ENCODE peak calls at places on chromosomes 6 and 20, in nine cellular contexts. R is heart left ventricle; K is foreskin keratinocyte; G is upper lobe of left lung; P is naive thymus-derived CD4-positive, alpha-beta T cell; T is HCT116; F is A549; Z is pancreas; L is Panc1. O is an unnamed sample. For H3K4me1, the result is how much of the 10 kb centered on the place peaks cover.

GRCh38 chr20:49529470-49529869 is 38.5 kb downstream of the PTGIS start:
- ATAC-seq in R (no peak), K (peak), G (no peak), P (no peak), T (no peak), F (no peak), Z (no peak), L (no peak), O (no peak)

GRCh38 chr6:119890470-119890869 is 540.9 kb upstream of the MAN1A1 start:
- ATAC-seq in R (no peak), K (peak), G (no peak), P (no peak), T (no peak), F (no peak), Z (no peak), L (no peak), O (no peak)

GRCh38 chr6:33630014-33630413 is 8.9 kb downstream of the ITPR3 start:
- ATAC-seq in R (no peak), K (no peak), G (no peak), P (peak), T (no peak), F (no peak), Z (no peak), L (no peak), O (no peak)

GRCh38 chr6:114007451-114007953 is 36.6 kb upstream of the HDAC2 start:
- ATAC-seq in R (no peak), K (peak), G (no peak), P (peak), T (peak), F (no peak), Z (no peak), L (no peak), O (no peak)

GRCh38 chr6:12229332-12229731 is 60.8 kb upstream of the EDN1 start:
- ATAC-seq in R (no peak), K (no peak), G (no peak), P (no peak), T (no peak), F (no peak), Z (no peak), L (no peak), O (no peak)

GRCh38 chr6:121770943-121771342 is 335.5 kb downstream of the GJA1 start:
- ATAC-seq in R (no peak), K (peak), G (no peak), P (no peak), T (peak), F (no peak), Z (no peak), L (no peak), O (no peak)

GRCh38 chr6:11495565-11496145 is 41.9 kb upstream of the TMEM170B start:
- ATAC-seq in R (no peak), K (no peak), G (no peak), P (no peak), T (no peak), F (peak), Z (no peak), L (no peak), O (no peak)

GRCh38 chr6:167836722-167837121 is 10.0 kb downstream of the AFDN start:
- ATAC-seq in R (no peak), K (no peak), G (no peak), P (no peak), T (no peak), F (no peak), Z (no peak), L (no peak), O (no peak)

GRCh38 chr6:106508836-106509235 is 120.5 kb downstream of the RTN4IP1 start:
- ATAC-seq in R (no peak), K (no peak), G (no peak), P (no peak), T (no peak), F (no peak), Z (no peak), L (no peak), O (no peak)

GRCh38 chr6:163756079-163756478 is 341.6 kb downstream of the QKI start:
- ATAC-seq in R (no peak), K (no peak), G (peak), P (peak), T (no peak), F (no peak), Z (no peak), L (no peak), O (no peak)

GRCh38 chr20:12030470-12030869 is 112.8 kb downstream of the BTBD3 start:
- ATAC-seq in R (no peak), K (no peak), G (no peak), P (no peak), T (no peak), F (no peak), Z (peak), L (no peak), O (no peak)

GRCh38 chr6:79810878-79811277 is 136.5 kb downstream of the ELOVL4 start:
- ATAC-seq in R (no peak), K (no peak), G (no peak), P (no peak), T (no peak), F (no peak), Z (no peak), L (no peak), O (no peak)

DNA sequence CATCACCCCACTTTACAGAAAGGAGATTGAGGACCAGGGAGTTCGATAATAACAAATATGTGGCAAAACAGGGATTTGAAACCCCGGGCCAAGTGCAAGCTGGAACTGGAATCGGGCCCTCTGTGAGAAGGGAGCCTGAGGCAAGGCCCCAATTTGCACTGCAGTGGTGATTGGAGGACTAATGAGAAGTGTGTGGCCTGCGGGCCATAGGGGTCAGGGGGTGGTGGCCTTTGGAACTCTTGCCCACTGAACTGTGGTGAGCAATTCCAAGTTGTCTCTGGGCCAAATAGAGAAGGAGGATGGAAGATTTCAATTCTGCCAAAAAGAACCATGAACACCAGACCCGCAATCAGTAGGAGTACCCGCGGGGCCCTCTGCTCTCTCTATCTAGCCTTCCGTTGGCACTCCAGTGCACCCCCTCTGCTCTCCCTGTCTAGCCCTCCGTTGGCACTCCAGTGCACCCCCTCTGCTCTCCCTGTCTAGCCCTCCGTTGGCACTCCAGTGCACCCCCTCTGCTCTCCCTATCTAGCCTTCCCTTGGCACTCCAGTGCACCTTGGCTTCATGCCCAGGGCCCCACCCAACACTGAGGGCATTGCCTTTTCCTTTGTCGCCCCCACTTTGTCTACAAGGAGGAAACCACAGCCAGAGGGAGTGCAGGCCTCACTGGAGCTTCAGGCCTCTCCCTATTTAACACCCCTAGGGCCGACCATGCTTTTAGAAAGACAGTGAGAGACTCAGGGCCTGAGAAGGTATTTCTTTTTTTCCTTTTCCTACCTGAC is 6.0 kb upstream of the PTPRA start:
- ATAC-seq in R (no peak), K (no peak), G (no peak), P (no peak), T (no peak), F (no peak), Z (no peak), L (no peak), O (no peak)
- H3K4me1 ChIP-seq in R (under half), K (under half), G (under half), P (under half), T (under half), F (under half), Z (under half), L (under half), O (under half)

DNA sequence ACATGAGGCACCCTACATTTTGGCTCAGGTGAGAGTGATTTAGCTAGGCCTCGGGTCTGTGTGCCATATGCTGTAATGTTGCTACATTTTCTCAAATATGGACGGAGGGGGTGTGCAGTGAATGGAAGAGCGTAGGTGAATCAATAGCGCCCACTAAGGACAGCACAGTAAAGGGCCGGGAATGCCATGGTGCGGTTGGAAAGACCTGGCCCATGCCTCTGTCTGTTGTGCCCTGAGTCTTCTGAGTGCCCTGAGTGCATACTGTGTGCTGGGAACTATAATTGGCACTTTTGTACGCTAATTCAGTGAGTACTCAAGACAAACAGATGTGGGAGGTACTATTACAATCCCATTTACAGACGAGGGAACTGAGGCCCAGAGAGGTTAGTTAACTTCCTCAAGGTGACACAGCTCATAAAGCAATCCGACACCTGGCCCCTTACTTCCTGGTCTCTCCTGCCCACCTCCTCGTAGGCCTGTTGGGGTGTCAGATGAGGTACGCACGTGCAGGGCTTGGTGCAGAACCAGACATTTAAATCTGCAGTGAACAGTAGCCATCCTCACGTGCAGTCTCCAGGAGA is 17.3 kb downstream of the SLC22A1 start:
- ATAC-seq in R (no peak), K (no peak), G (no peak), P (no peak), T (peak), F (peak), Z (no peak), L (no peak), O (no peak)
- H3K4me1 ChIP-seq in R (under half), K (under half), G (under half), P (under half), T (under half), F (half or more), Z (under half), L (under half), O (under half)

GRCh38 chr6:53300656-53301551 is 47.8 kb downstream of the ELOVL5 start:
- ATAC-seq in R (peak), K (no peak), G (peak), P (peak), T (no peak), F (peak), Z (peak), L (peak), O (peak)
- H3K4me1 ChIP-seq in R (under half), K (under half), G (half or more), P (half or more), T (under half), F (half or more), Z (under half), L (half or more), O (half or more)

DNA sequence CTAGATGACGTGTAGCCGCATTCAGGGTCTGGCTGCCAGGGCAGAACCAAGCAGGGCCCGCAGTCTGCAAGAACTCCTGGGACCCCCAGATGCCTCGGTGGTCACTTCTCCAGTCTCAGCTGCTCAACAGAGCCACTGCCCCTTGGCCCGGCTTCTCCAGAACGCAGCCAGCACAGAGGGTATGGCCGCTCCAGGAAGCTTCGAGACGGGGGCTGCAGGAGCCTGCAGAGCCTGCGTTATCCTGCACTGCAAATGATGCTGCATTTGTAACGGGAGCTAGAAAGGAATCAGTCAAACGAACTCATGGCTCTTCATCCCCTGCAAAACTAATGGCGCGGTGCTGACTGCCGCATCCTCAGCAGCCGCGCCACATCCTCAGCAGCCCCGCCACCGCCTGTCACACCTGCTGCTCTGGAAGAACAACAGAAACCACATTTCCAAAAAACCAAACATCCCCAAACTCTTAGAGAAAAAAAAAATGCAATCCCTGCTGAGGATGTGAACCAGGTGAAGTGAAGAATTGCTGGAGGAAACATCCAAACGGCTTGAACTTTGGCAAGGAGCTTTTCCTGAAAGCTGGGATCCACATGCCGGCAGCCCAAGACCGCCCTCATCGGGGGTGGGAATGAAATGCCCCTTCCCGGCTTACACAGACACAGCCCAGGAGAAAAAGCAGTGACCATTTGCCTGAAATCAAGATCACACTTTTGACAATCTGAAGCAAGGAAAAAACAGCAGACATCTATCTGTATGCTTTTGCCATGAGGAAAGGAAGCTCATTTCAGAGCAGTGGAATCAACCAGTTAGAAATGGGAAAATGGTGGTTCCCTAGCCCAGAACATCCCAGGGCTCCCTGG is 254.7 kb downstream of the TAF4 start:
- ATAC-seq in R (no peak), K (no peak), G (no peak), P (no peak), T (no peak), F (no peak), Z (no peak), L (no peak), O (no peak)
- H3K4me1 ChIP-seq in R (under half), K (under half), G (under half), P (under half), T (under half), F (under half), Z (under half), L (under half), O (under half)

GRCh38 chr6:43840490-43841218 is 70.6 kb downstream of the VEGFA start:
- ATAC-seq in R (no peak), K (no peak), G (no peak), P (no peak), T (no peak), F (no peak), Z (no peak), L (no peak), O (no peak)

GRCh38 chr6:43835872-43836419 is 65.9 kb downstream of the VEGFA start:
- ATAC-seq in R (no peak), K (no peak), G (no peak), P (no peak), T (no peak), F (no peak), Z (no peak), L (no peak), O (no peak)

GRCh38 chr6:43837501-43837900 is 67.5 kb downstream of the VEGFA start:
- ATAC-seq in R (no peak), K (no peak), G (no peak), P (no peak), T (no peak), F (no peak), Z (no peak), L (no peak), O (no peak)

GRCh38 chr6:43836507-43836906 is 66.5 kb downstream of the VEGFA start:
- ATAC-seq in R (no peak), K (peak), G (no peak), P (no peak), T (no peak), F (no peak), Z (no peak), L (no peak), O (no peak)

DNA sequence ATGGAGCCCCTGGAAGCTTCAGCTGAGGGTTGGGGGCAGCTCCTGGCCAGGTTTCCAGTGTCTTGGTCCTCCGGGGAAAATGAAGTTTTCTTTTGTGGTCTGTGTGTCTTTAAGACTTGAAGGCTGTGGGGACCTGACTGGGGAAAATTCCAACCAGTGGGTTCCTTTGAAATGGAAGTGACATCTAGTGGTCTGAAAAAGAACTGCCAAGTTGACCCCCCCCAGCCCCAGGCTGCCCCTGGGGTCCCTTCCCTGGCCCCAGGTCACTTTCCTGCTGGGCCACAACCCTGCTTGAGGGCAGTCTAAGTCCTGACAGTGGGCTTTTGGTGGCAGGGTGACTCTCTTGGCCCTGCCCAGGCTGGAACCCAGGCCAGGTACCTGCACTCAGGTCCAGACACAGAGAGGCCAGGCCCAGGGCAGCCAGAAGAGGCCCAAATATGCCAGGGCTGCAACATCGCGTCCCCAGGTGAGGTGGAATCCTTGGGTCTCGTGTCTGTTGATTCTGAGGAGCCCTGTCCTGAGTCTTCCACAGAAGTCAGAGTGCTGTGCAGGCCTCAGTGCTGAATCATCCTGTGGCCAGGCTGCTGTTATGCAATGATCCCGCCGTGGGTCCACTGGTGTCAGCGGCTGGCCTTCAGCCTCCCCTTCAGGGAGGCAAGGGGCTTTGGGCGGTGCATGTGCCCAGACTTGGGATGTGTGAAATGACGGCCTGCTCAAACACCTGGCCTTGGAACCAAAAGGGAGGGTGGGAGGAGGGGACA is 68.4 kb downstream of the VEGFA start:
- ATAC-seq in R (peak), K (no peak), G (peak), P (peak), T (peak), F (peak), Z (peak), L (peak), O (peak)
- H3K4me1 ChIP-seq in R (under half), K (under half), G (under half), P (under half), T (under half), F (under half), Z (under half), L (under half), O (under half)

GRCh38 chr6:17703256-17703694 is 3.5 kb downstream of the NUP153 start:
- ATAC-seq in R (no peak), K (peak), G (no peak), P (no peak), T (no peak), F (no peak), Z (no peak), L (no peak), O (no peak)
- H3K4me1 ChIP-seq in R (under half), K (under half), G (half or more), P (under half), T (under half), F (under half), Z (under half), L (under half), O (under half)